ENCODE peak calls at places on chromosomes 12 and 14, in six cellular contexts. One of them, this sample, is unnamed.

GRCh38 chr12:1692221-1692620 is 1.4 kb downstream of the ADIPOR2 start:
- DNase-seq in H54: no peak
- DNase-seq in neuronal stem cell: no peak
- DNase-seq in GM03348: no peak
- DNase-seq in fibroblast of lung: no peak
- DNase-seq in NCI-H1694: no peak
- DNase-seq in this sample: no peak

GRCh38 chr12:27383429-27384260 is 51.0 kb downstream of the BMAL2 start:
- DNase-seq in neuronal stem cell: peak; percentile 71
- DNase-seq in GM03348: peak; percentile 90
- DNase-seq in NCI-H1694: peak; percentile 50
- DNase-seq in H54: peak; percentile 67
- DNase-seq in fibroblast of lung: peak; percentile 80
- DNase-seq in this sample: peak; percentile 75

GRCh38 chr14:70821916-70822705 is 12.8 kb upstream of the MAP3K9 start:
- DNase-seq in fibroblast of lung: peak; percentile 66
- DNase-seq in H54: peak; percentile 40
- DNase-seq in GM03348: peak; percentile 88
- DNase-seq in neuronal stem cell: peak; percentile 62
- DNase-seq in NCI-H1694: peak; percentile 60
- DNase-seq in this sample: peak; percentile 72

GRCh38 chr12:131466932-131467331 is 244.0 kb upstream of the SFSWAP start:
- DNase-seq in H54: no peak
- DNase-seq in fibroblast of lung: no peak
- DNase-seq in NCI-H1694: no peak
- DNase-seq in neuronal stem cell: no peak
- DNase-seq in GM03348: no peak
- DNase-seq in this sample: no peak

GRCh38 chr14:77140937-77141591 is 527 bp downstream of the ZDHHC22 start:
- DNase-seq in GM03348: peak; percentile 66
- DNase-seq in NCI-H1694: no peak
- DNase-seq in neuronal stem cell: peak; percentile 82
- DNase-seq in H54: no peak
- DNase-seq in fibroblast of lung: peak; percentile 47
- DNase-seq in this sample: peak; percentile 56

GRCh38 chr12:116026768-116027550 is 250.5 kb downstream of the MED13L start:
- DNase-seq in fibroblast of lung: no peak
- DNase-seq in H54: no peak
- DNase-seq in NCI-H1694: no peak
- DNase-seq in neuronal stem cell: no peak
- DNase-seq in GM03348: no peak
- DNase-seq in this sample: no peak

GRCh38 chr12:122318607-122319311 is 52.5 kb upstream of the VPS33A start:
- DNase-seq in fibroblast of lung: peak; percentile 96
- DNase-seq in H54: peak; percentile 38
- DNase-seq in NCI-H1694: no peak
- DNase-seq in neuronal stem cell: no peak
- DNase-seq in GM03348: peak; percentile 90
- DNase-seq in this sample: peak; percentile 84

GRCh38 chr14:70156602-70157001 is 32.1 kb downstream of the SLC8A3 start:
- DNase-seq in GM03348: no peak
- DNase-seq in neuronal stem cell: no peak
- DNase-seq in fibroblast of lung: no peak
- DNase-seq in NCI-H1694: no peak
- DNase-seq in H54: no peak
- DNase-seq in this sample: no peak

GRCh38 chr12:119686355-119686754 is 18.4 kb downstream of the PRKAB1 start:
- DNase-seq in NCI-H1694: no peak
- DNase-seq in GM03348: no peak
- DNase-seq in neuronal stem cell: no peak
- DNase-seq in H54: no peak
- DNase-seq in fibroblast of lung: no peak
- DNase-seq in this sample: no peak

GRCh38 chr12:55830601-55831406 is 1.4 kb upstream of the DNAJC14 start:
- DNase-seq in H54: no peak
- DNase-seq in GM03348: peak; percentile 84
- DNase-seq in neuronal stem cell: peak; percentile 82
- DNase-seq in fibroblast of lung: peak; percentile 66
- DNase-seq in NCI-H1694: no peak
- DNase-seq in this sample: peak; percentile 73

GRCh38 chr14:36070056-36071043 is 106.2 kb downstream of the PTCSC3 start:
- DNase-seq in neuronal stem cell: peak; percentile 56
- DNase-seq in NCI-H1694: peak; percentile 57
- DNase-seq in H54: peak; percentile 15
- DNase-seq in GM03348: peak; percentile 72
- DNase-seq in fibroblast of lung: peak; percentile 67
- DNase-seq in this sample: peak; percentile 16

GRCh38 chr12:64097346-64098105 is 124.6 kb downstream of the KICS2 start:
- DNase-seq in GM03348: no peak
- DNase-seq in fibroblast of lung: peak; percentile 60
- DNase-seq in H54: no peak
- DNase-seq in neuronal stem cell: no peak
- DNase-seq in NCI-H1694: no peak
- DNase-seq in this sample: no peak

GRCh38 chr12:93318720-93319522 is 58.8 kb upstream of the NUDT4 start:
- DNase-seq in NCI-H1694: no peak
- DNase-seq in H54: no peak
- DNase-seq in fibroblast of lung: no peak
- DNase-seq in GM03348: peak; percentile 10
- DNase-seq in neuronal stem cell: no peak
- DNase-seq in this sample: no peak

GRCh38 chr12:110075880-110076279 is 27.6 kb upstream of the C12orf76 start:
- DNase-seq in neuronal stem cell: no peak
- DNase-seq in NCI-H1694: no peak
- DNase-seq in GM03348: no peak
- DNase-seq in H54: no peak
- DNase-seq in fibroblast of lung: no peak
- DNase-seq in this sample: no peak

GRCh38 chr14:30138517-30138916 is 210.9 kb upstream of the PRKD1 start:
- DNase-seq in neuronal stem cell: no peak
- DNase-seq in GM03348: no peak
- DNase-seq in NCI-H1694: no peak
- DNase-seq in H54: no peak
- DNase-seq in fibroblast of lung: peak; percentile 22
- DNase-seq in this sample: no peak

GRCh38 chr12:124675881-124676688 is 108.7 kb upstream of the NCOR2 start:
- DNase-seq in neuronal stem cell: no peak
- DNase-seq in GM03348: peak; percentile 68
- DNase-seq in H54: no peak
- DNase-seq in fibroblast of lung: peak; percentile 72
- DNase-seq in NCI-H1694: peak; percentile 54
- DNase-seq in this sample: no peak

GRCh38 chr14:24848427-24848826 is 201.5 kb downstream of the STXBP6 start:
- DNase-seq in NCI-H1694: no peak
- DNase-seq in neuronal stem cell: no peak
- DNase-seq in GM03348: peak; percentile 24
- DNase-seq in fibroblast of lung: peak; percentile 80
- DNase-seq in H54: no peak
- DNase-seq in this sample: no peak

GRCh38 chr12:107684029-107684790 is 1.4 kb upstream of the PWP1 start:
- DNase-seq in NCI-H1694: no peak
- DNase-seq in fibroblast of lung: peak; percentile 54
- DNase-seq in H54: no peak
- DNase-seq in neuronal stem cell: no peak
- DNase-seq in GM03348: no peak
- DNase-seq in this sample: no peak

GRCh38 chr14:89417111-89417468 is at the start of gene FOXN3:
- DNase-seq in H54: peak; percentile 54
- DNase-seq in neuronal stem cell: peak; percentile 86
- DNase-seq in GM03348: peak; percentile 94
- DNase-seq in fibroblast of lung: peak; percentile 87
- DNase-seq in NCI-H1694: peak; percentile 91
- DNase-seq in this sample: peak; percentile 88

GRCh38 chr12:21523148-21523547 is 2.9 kb upstream of the SPX start:
- DNase-seq in fibroblast of lung: no peak
- DNase-seq in neuronal stem cell: no peak
- DNase-seq in GM03348: no peak
- DNase-seq in H54: no peak
- DNase-seq in NCI-H1694: no peak
- DNase-seq in this sample: no peak

GRCh38 chr12:86230516-86231146 is 25.6 kb downstream of the MGAT4C start:
- DNase-seq in fibroblast of lung: peak; percentile 70
- DNase-seq in neuronal stem cell: no peak
- DNase-seq in NCI-H1694: no peak
- DNase-seq in H54: peak; percentile 5
- DNase-seq in GM03348: no peak
- DNase-seq in this sample: no peak

GRCh38 chr14:59959663-59960062 is 39.7 kb downstream of the LRRC9 start:
- DNase-seq in fibroblast of lung: no peak
- DNase-seq in H54: no peak
- DNase-seq in GM03348: no peak
- DNase-seq in neuronal stem cell: no peak
- DNase-seq in NCI-H1694: no peak
- DNase-seq in this sample: no peak

GRCh38 chr14:70754989-70755388 is 54.3 kb downstream of the MAP3K9 start:
- DNase-seq in GM03348: no peak
- DNase-seq in NCI-H1694: no peak
- DNase-seq in fibroblast of lung: peak; percentile 72
- DNase-seq in H54: peak; percentile 36
- DNase-seq in neuronal stem cell: no peak
- DNase-seq in this sample: no peak

GRCh38 chr12:58387199-58387598 is 445.8 kb downstream of the ATP23 start:
- DNase-seq in fibroblast of lung: peak; percentile 90
- DNase-seq in neuronal stem cell: no peak
- DNase-seq in NCI-H1694: no peak
- DNase-seq in H54: no peak
- DNase-seq in GM03348: peak; percentile 57
- DNase-seq in this sample: peak; percentile 14

GRCh38 chr12:85191-85666 is 18.7 kb downstream of the IQSEC3 start:
- DNase-seq in H54: no peak
- DNase-seq in GM03348: no peak
- DNase-seq in neuronal stem cell: no peak
- DNase-seq in fibroblast of lung: no peak
- DNase-seq in NCI-H1694: peak; percentile 97
- DNase-seq in this sample: no peak

GRCh38 chr14:88791252-88791621 is 1.5 kb downstream of the EML5 start:
- DNase-seq in neuronal stem cell: no peak
- DNase-seq in NCI-H1694: no peak
- DNase-seq in GM03348: no peak
- DNase-seq in H54: no peak
- DNase-seq in fibroblast of lung: no peak
- DNase-seq in this sample: no peak

GRCh38 chr12:52741378-52742195 is 35.6 kb downstream of the KRT76 start:
- DNase-seq in fibroblast of lung: peak; percentile 50
- DNase-seq in GM03348: peak; percentile 62
- DNase-seq in H54: peak; percentile 37
- DNase-seq in NCI-H1694: no peak
- DNase-seq in neuronal stem cell: peak; percentile 83
- DNase-seq in this sample: peak; percentile 23

GRCh38 chr14:29255692-29256091 is 489.1 kb downstream of the FOXG1 start:
- DNase-seq in GM03348: no peak
- DNase-seq in neuronal stem cell: no peak
- DNase-seq in H54: no peak
- DNase-seq in fibroblast of lung: no peak
- DNase-seq in NCI-H1694: no peak
- DNase-seq in this sample: no peak

GRCh38 chr12:104182144-104182543 is 33.4 kb upstream of the TXNRD1 start:
- DNase-seq in H54: no peak
- DNase-seq in NCI-H1694: no peak
- DNase-seq in neuronal stem cell: no peak
- DNase-seq in GM03348: peak; percentile 70
- DNase-seq in fibroblast of lung: peak; percentile 97
- DNase-seq in this sample: peak; percentile 6

GRCh38 chr14:104105822-104106470 is 20.4 kb downstream of the ASPG start:
- DNase-seq in neuronal stem cell: no peak
- DNase-seq in fibroblast of lung: no peak
- DNase-seq in GM03348: no peak
- DNase-seq in H54: no peak
- DNase-seq in NCI-H1694: no peak
- DNase-seq in this sample: no peak

GRCh38 chr12:71183018-71183417 is 25.2 kb upstream of the TSPAN8 start:
- DNase-seq in H54: no peak
- DNase-seq in NCI-H1694: no peak
- DNase-seq in fibroblast of lung: peak; percentile 77
- DNase-seq in GM03348: no peak
- DNase-seq in neuronal stem cell: no peak
- DNase-seq in this sample: no peak

GRCh38 chr12:128816643-128816920 is 7.2 kb downstream of the SLC15A4 start:
- DNase-seq in H54: no peak
- DNase-seq in NCI-H1694: no peak
- DNase-seq in GM03348: no peak
- DNase-seq in fibroblast of lung: no peak
- DNase-seq in neuronal stem cell: no peak
- DNase-seq in this sample: no peak

GRCh38 chr14:101464310-101464983 is 96.8 kb upstream of the DIO3 start:
- DNase-seq in NCI-H1694: no peak
- DNase-seq in GM03348: no peak
- DNase-seq in fibroblast of lung: no peak
- DNase-seq in H54: no peak
- DNase-seq in neuronal stem cell: no peak
- DNase-seq in this sample: no peak

GRCh38 chr12:29681370-29681769 is 102.4 kb downstream of the TMTC1 start:
- DNase-seq in fibroblast of lung: no peak
- DNase-seq in neuronal stem cell: no peak
- DNase-seq in NCI-H1694: no peak
- DNase-seq in GM03348: no peak
- DNase-seq in H54: no peak
- DNase-seq in this sample: no peak

GRCh38 chr12:88944403-88944802 is 364.1 kb upstream of the KITLG start:
- DNase-seq in GM03348: peak; percentile 3
- DNase-seq in H54: no peak
- DNase-seq in neuronal stem cell: no peak
- DNase-seq in fibroblast of lung: peak; percentile 68
- DNase-seq in NCI-H1694: no peak
- DNase-seq in this sample: no peak

GRCh38 chr14:23351681-23352505 is 794 bp downstream of the SLC22A17 start:
- DNase-seq in GM03348: peak; percentile 46
- DNase-seq in neuronal stem cell: peak; percentile 41
- DNase-seq in H54: no peak
- DNase-seq in fibroblast of lung: peak; percentile 12
- DNase-seq in NCI-H1694: no peak
- DNase-seq in this sample: no peak

GRCh38 chr12:66035289-66035961 is 95.1 kb downstream of the LLPH start:
- DNase-seq in GM03348: peak; percentile 47
- DNase-seq in NCI-H1694: no peak
- DNase-seq in neuronal stem cell: no peak
- DNase-seq in H54: no peak
- DNase-seq in fibroblast of lung: peak; percentile 69
- DNase-seq in this sample: no peak

GRCh38 chr14:59547310-59547709 is 29.3 kb downstream of the CCDC175 start:
- DNase-seq in fibroblast of lung: no peak
- DNase-seq in GM03348: no peak
- DNase-seq in H54: no peak
- DNase-seq in NCI-H1694: no peak
- DNase-seq in neuronal stem cell: no peak
- DNase-seq in this sample: no peak

GRCh38 chr12:132305991-132306884 is 23.2 kb downstream of the GALNT9 start:
- DNase-seq in neuronal stem cell: no peak
- DNase-seq in NCI-H1694: no peak
- DNase-seq in H54: no peak
- DNase-seq in fibroblast of lung: no peak
- DNase-seq in GM03348: no peak
- DNase-seq in this sample: no peak